ENCODE peak calls at places on chromosomes 1 and 21, in nine cellular contexts. T, D, P, O, G, A, V, U and I are unnamed samples.

GRCh38 chr1:31880957-31881697 is 57.0 kb downstream of the PTP4A2 start:
- DNase-seq in G (peak), P (no peak), T (no peak), D (no peak), A (no peak), V (no peak), U (no peak), O (no peak), I (no peak)

GRCh38 chr1:200837931-200838571 is 34.7 kb upstream of the GPR25 start:
- DNase-seq in U (no peak), A (no peak), V (no peak), G (peak), P (no peak), D (no peak), T (no peak), O (no peak), I (no peak)

GRCh38 chr1:205588691-205589445 is 42.9 kb downstream of the ELK4 start:
- DNase-seq in V (no peak), T (peak), A (no peak), O (no peak), P (no peak), U (peak), D (peak), G (peak), I (no peak)

GRCh38 chr1:157496121-157496526 is 56.2 kb downstream of the FCRL5 start:
- DNase-seq in O (peak), D (peak), G (peak), T (no peak), P (peak), V (no peak), A (peak), U (peak), I (peak)

GRCh38 chr1:207867136-207868081 is 43.5 kb downstream of the CD34 start:
- DNase-seq in T (no peak), A (no peak), U (no peak), O (no peak), G (peak), V (no peak), D (peak), P (no peak), I (no peak)

GRCh38 chr1:150516616-150517015 is 1.1 kb downstream of the FALEC start:
- DNase-seq in A (no peak), U (no peak), T (no peak), G (no peak), P (no peak), D (no peak), O (no peak), V (no peak), I (no peak)

GRCh38 chr1:91501527-91501859 is 842 bp downstream of the CDC7 start:
- DNase-seq in A (no peak), U (no peak), V (no peak), G (peak), T (no peak), P (peak), D (peak), O (no peak), I (no peak)

GRCh38 chr1:160307455-160307854 is 22.5 kb upstream of the PEX19 start:
- DNase-seq in T (no peak), U (no peak), D (no peak), G (no peak), O (no peak), V (no peak), A (no peak), P (no peak), I (no peak)

GRCh38 chr1:247118946-247119446 is 14.8 kb upstream of the ZNF669 start:
- DNase-seq in V (peak), U (peak), D (peak), A (no peak), G (peak), O (no peak), P (peak), T (no peak), I (no peak)

GRCh38 chr1:101235696-101236545 is 898 bp upstream of the S1PR1 start:
- DNase-seq in T (peak), U (peak), O (no peak), A (peak), D (peak), G (peak), P (peak), V (peak), I (peak)

GRCh38 chr1:47914218-47914937 is 82.8 kb downstream of the TRABD2B start:
- DNase-seq in V (no peak), G (no peak), T (no peak), P (no peak), U (peak), D (no peak), O (no peak), A (no peak), I (no peak)

GRCh38 chr1:111948209-111949131 is 41.0 kb downstream of the KCND3 start:
- DNase-seq in D (no peak), G (no peak), V (no peak), T (peak), P (peak), O (no peak), U (no peak), A (no peak), I (no peak)

GRCh38 chr1:228315945-228316588 is 90.6 kb downstream of the TRIM11 start:
- DNase-seq in V (peak), D (no peak), U (no peak), P (no peak), T (peak), A (no peak), G (no peak), O (no peak), I (no peak)

GRCh38 chr1:48341221-48341620 is 118.7 kb downstream of the SLC5A9 start:
- DNase-seq in T (no peak), A (no peak), U (no peak), G (peak), D (no peak), P (no peak), V (no peak), O (no peak), I (no peak)

GRCh38 chr1:238005116-238005515 is 114.4 kb upstream of the ZP4 start:
- DNase-seq in A (no peak), V (no peak), D (no peak), P (no peak), G (no peak), U (no peak), O (no peak), T (no peak), I (no peak)

GRCh38 chr1:158204458-158204827 is 23.7 kb downstream of the CD1D start:
- DNase-seq in P (no peak), T (no peak), V (no peak), G (no peak), U (no peak), O (no peak), A (no peak), D (no peak), I (no peak)

GRCh38 chr1:234748066-234748465 is 138.1 kb upstream of the IRF2BP2 start:
- DNase-seq in T (no peak), G (no peak), D (no peak), P (no peak), A (no peak), V (no peak), O (no peak), U (no peak), I (no peak)

GRCh38 chr1:3129133-3129490 is 60.1 kb downstream of the PRDM16 start:
- DNase-seq in G (no peak), P (no peak), A (no peak), V (no peak), O (no peak), D (no peak), U (no peak), T (no peak), I (no peak)

GRCh38 chr1:54922921-54923421 is 36.0 kb upstream of the DHCR24 start:
- DNase-seq in A (no peak), T (no peak), V (no peak), O (no peak), G (peak), P (no peak), U (no peak), D (no peak), I (no peak)

GRCh38 chr21:46112731-46113215 is 14.9 kb downstream of the COL6A2 start:
- DNase-seq in V (peak), O (no peak), T (no peak), D (no peak), A (no peak), G (no peak), U (no peak), P (no peak), I (no peak)

GRCh38 chr1:215226755-215227154 is 144.2 kb downstream of the KCNK2 start:
- DNase-seq in T (no peak), G (peak), A (no peak), O (no peak), U (no peak), V (no peak), D (no peak), P (no peak), I (no peak)

GRCh38 chr21:46159390-46159789 is 4.0 kb upstream of the FTCD start:
- DNase-seq in D (no peak), T (no peak), V (no peak), P (no peak), A (no peak), U (no peak), O (no peak), G (no peak), I (no peak)

GRCh38 chr1:212558665-212559480 is 49.7 kb upstream of the ATF3 start:
- DNase-seq in D (peak), V (peak), O (peak), P (peak), U (peak), G (peak), T (peak), A (peak), I (peak)

GRCh38 chr1:241213147-241213546 is 143.9 kb downstream of the RGS7 start:
- DNase-seq in U (no peak), T (no peak), D (no peak), G (no peak), A (no peak), P (no peak), V (no peak), O (no peak), I (no peak)

GRCh38 chr1:207362962-207363858 is 41.7 kb downstream of the CD55 start:
- DNase-seq in A (no peak), G (no peak), V (no peak), U (no peak), T (no peak), O (no peak), P (no peak), D (no peak), I (no peak)

GRCh38 chr1:3485016-3485415 is 30.6 kb downstream of the ARHGEF16 start:
- DNase-seq in U (no peak), T (no peak), P (no peak), D (no peak), O (no peak), A (no peak), V (no peak), G (no peak), I (no peak)

GRCh38 chr1:205505791-205506190 is 1.3 kb downstream of the CDK18 start:
- DNase-seq in U (peak), G (no peak), T (peak), P (no peak), O (no peak), D (no peak), V (no peak), A (no peak), I (no peak)

GRCh38 chr1:178011101-178011828 is 41.4 kb upstream of the SEC16B start:
- DNase-seq in G (peak), A (no peak), O (no peak), P (no peak), V (no peak), D (no peak), U (no peak), T (no peak), I (no peak)

GRCh38 chr1:54287821-54288220 is 87.9 kb downstream of the MRPL37 start:
- DNase-seq in O (no peak), T (no peak), P (no peak), G (no peak), U (no peak), D (no peak), A (no peak), V (no peak), I (no peak)

GRCh38 chr1:151459331-151460046 is at the start of gene POGZ:
- DNase-seq in T (peak), D (peak), G (peak), V (peak), P (peak), O (peak), U (peak), A (peak), I (peak)

GRCh38 chr1:113403065-113403464 is 12.8 kb downstream of the MAGI3 start:
- DNase-seq in U (no peak), T (no peak), A (no peak), D (no peak), P (no peak), V (no peak), O (no peak), G (no peak), I (no peak)

GRCh38 chr1:33131191-33131590 is 50.2 kb downstream of the AZIN2 start:
- DNase-seq in G (no peak), P (no peak), T (no peak), D (no peak), V (no peak), O (no peak), A (no peak), U (no peak), I (no peak)

GRCh38 chr1:29985376-29985945 is 737.9 kb downstream of the MATN1 start:
- DNase-seq in U (peak), D (no peak), P (no peak), A (no peak), G (no peak), V (no peak), T (no peak), O (no peak), I (no peak)

GRCh38 chr21:19853709-19854575 is 1144.3 kb upstream of the NCAM2 start:
- DNase-seq in V (no peak), A (no peak), G (no peak), O (no peak), T (no peak), D (no peak), U (no peak), P (no peak), I (no peak)